ENCODE peak calls at places on chromosomes 4 and X, in seven cellular contexts. Z is spleen, Q is adrenal gland, O is breast epithelium, L is tibial nerve, C is stomach, F is HepG2. E is an unnamed sample. For H3K4me1, the result is how much of the 10 kb centered on the place peaks cover.

GRCh38 chrX:66008403-66008970 is 31.4 kb downstream of the VSIG4 start:
- DNase-seq in O (no peak), F (no peak), C (no peak), Q (no peak), Z (no peak), L (no peak), E (no peak)

GRCh38 chr4:85498068-85498733 is 23.3 kb downstream of the ARHGAP24 start:
- DNase-seq in Z (peak), Q (peak), C (peak), L (no peak), O (no peak), F (no peak), E (no peak)

GRCh38 chrX:28324306-28324705 is 262.9 kb upstream of the IL1RAPL1 start:
- DNase-seq in L (no peak), Q (no peak), C (no peak), O (no peak), Z (no peak), F (no peak), E (no peak)

GRCh38 chrX:40871385-40872082 is 136.2 kb upstream of the MED14 start:
- DNase-seq in Q (no peak), F (no peak), C (no peak), L (no peak), Z (no peak), O (no peak), E (no peak)

GRCh38 chr4:122500852-122501501 is 44.5 kb upstream of the IL2 start:
- DNase-seq in F (no peak), Q (no peak), C (peak), L (no peak), O (no peak), Z (no peak), E (no peak)

GRCh38 chrX:153400146-153401132 is 711 bp downstream of the PNMA6E start:
- DNase-seq in O (no peak), L (no peak), Q (peak), Z (peak), C (peak), F (peak), E (no peak)

GRCh38 chr4:113378836-113379235 is 329.4 kb downstream of the ANK2 start:
- DNase-seq in Q (no peak), Z (no peak), C (no peak), O (no peak), F (no peak), L (no peak), E (no peak)

GRCh38 chrX:28099166-28099565 is 117.9 kb upstream of the DCAF8L1 start:
- DNase-seq in Z (no peak), O (no peak), C (no peak), Q (no peak), F (no peak), L (no peak), E (no peak)

GRCh38 chr4:7016086-7016485 is 27.1 kb upstream of the TADA2B start:
- DNase-seq in Q (peak), F (no peak), L (no peak), Z (no peak), O (no peak), C (no peak), E (no peak)

GRCh38 chr4:55012363-55013255 is 112.8 kb downstream of the KDR start:
- DNase-seq in F (no peak), C (no peak), Q (no peak), L (no peak), O (no peak), Z (no peak), E (no peak)

GRCh38 chr4:184382189-184382846 is 92.0 kb downstream of the IRF2 start:
- DNase-seq in L (no peak), Z (no peak), C (no peak), Q (no peak), F (peak), O (no peak), E (no peak)

GRCh38 chr4:8394125-8394524 is 46.4 kb downstream of the ACOX3 start:
- DNase-seq in L (peak), Z (no peak), C (peak), Q (peak), F (no peak), O (no peak), E (no peak)

GRCh38 chr4:185343726-185344581 is 51.8 kb downstream of the LRP2BP start:
- DNase-seq in F (no peak), L (peak), Q (no peak), O (no peak), Z (no peak), C (no peak), E (no peak)

GRCh38 chr4:96649536-96649935 is 809.6 kb downstream of the PDHA2 start:
- DNase-seq in F (no peak), C (no peak), L (no peak), Z (no peak), Q (no peak), O (no peak), E (no peak)

GRCh38 chr4:2512396-2513135 is 23.9 kb upstream of the FAM193A start:
- DNase-seq in F (no peak), O (no peak), Z (no peak), L (no peak), Q (no peak), C (no peak), E (no peak)

GRCh38 chr4:2516635-2517034 is 19.8 kb upstream of the FAM193A start:
- DNase-seq in L (no peak), C (no peak), Q (no peak), F (no peak), O (no peak), Z (no peak), E (no peak)

GRCh38 chr4:2511645-2512131 is 24.8 kb upstream of the FAM193A start:
- DNase-seq in Z (no peak), O (no peak), C (no peak), L (no peak), F (no peak), Q (no peak), E (no peak)

GRCh38 chr4:2510351-2511259 is 25.8 kb upstream of the FAM193A start:
- DNase-seq in L (no peak), Q (no peak), Z (no peak), C (no peak), O (no peak), F (no peak), E (no peak)

DNA sequence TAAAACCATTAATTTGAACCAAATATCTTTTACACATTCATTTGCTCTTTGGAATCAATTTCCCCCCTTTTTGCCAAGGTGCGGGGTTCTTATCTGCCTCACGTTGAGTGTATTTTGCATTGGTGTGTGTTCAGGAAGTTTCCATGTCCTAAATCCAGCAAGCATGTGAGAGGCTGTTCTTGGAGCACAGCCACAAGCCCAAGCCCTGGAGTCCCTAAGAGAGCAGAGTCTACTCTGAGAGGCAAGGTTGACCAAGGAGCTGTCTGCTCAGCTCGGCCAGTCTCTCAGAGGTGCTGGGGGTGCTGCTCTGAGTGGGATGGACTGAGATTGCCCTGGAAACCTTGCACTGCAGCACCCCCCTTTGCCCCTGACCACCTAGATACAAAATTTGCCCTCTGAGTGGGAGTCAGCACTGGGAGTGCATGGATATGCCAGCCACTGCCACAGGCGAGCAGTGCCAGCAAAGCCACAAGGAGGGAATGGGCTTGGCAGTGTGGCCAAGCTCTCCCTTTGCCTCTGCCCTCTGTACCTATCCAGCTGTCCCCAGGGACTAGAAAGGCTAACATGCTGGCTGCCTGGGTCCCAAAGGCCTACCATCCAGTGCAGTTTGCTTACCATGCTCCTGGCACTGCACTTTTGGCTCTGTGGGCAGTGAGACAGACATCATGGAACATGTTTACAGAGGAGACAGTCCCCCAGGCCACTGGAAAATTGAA is 20.5 kb upstream of the FAM193A start:
- DNase-seq in Z (no peak), O (no peak), Q (no peak), L (peak), F (no peak), C (peak), E (no peak)
- TF ChIP-seq POLR2A in Z (no peak), O (no peak), Q (no peak), L (no peak), F (no peak), C (no peak), E (no peak)

DNA sequence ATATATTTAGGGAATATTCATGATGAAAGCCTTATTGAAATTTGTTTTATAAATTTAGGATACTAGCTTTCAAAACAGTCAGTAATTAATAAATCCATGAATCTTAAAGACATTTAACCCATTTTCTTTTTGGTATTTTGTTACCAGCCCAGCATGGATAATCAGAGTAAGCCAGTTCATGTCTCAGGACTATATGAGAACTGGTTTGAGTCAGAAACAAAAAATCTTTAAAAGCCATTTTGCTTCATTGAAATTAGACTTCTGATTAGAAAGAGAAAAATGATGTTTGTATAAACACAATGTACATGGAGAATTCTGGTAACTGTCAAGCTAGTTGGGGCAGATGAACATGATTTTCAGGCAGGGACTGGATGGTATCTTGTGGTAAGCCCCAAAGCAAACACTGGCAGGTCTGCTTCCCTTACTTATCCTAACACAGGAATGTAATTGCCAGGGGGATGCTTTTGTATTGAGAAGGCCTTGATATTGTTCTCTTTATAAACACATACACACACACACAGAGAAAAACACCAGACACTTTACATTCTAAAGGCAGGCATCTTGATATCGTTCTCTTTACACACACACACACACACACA is 9.4 kb downstream of the ARHGAP10 start:
- DNase-seq in O (no peak), L (no peak), F (no peak), Q (no peak), Z (no peak), C (no peak), E (no peak)
- H3K4me1 ChIP-seq in O (under half), L (under half), F (under half), Q (under half), Z (under half), C (under half), E (half or more)

GRCh38 chrX:119852410-119853353 is at the start of gene UPF3B:
- DNase-seq in F (peak), Z (peak), L (peak), C (peak), O (peak), Q (peak), E (peak)
- TF ChIP-seq POLR2A in F (peak), Z (no peak), L (peak), C (no peak), O (peak), Q (peak), E (peak)

GRCh38 chr4:68344049-68344448 is 5.8 kb downstream of the YTHDC1 start:
- DNase-seq in O (no peak), Q (no peak), Z (no peak), C (no peak), L (no peak), F (no peak), E (no peak)

GRCh38 chr4:68347845-68348244 is 2.0 kb downstream of the YTHDC1 start:
- DNase-seq in Q (no peak), F (no peak), L (no peak), Z (no peak), O (no peak), C (no peak), E (no peak)

GRCh38 chr4:68346461-68346860 is 3.4 kb downstream of the YTHDC1 start:
- DNase-seq in Z (no peak), O (no peak), Q (no peak), L (no peak), F (peak), C (no peak), E (no peak)

GRCh38 chr4:68342139-68342538 is 7.8 kb downstream of the YTHDC1 start:
- DNase-seq in F (no peak), C (no peak), O (no peak), Q (peak), L (no peak), Z (no peak), E (no peak)

DNA sequence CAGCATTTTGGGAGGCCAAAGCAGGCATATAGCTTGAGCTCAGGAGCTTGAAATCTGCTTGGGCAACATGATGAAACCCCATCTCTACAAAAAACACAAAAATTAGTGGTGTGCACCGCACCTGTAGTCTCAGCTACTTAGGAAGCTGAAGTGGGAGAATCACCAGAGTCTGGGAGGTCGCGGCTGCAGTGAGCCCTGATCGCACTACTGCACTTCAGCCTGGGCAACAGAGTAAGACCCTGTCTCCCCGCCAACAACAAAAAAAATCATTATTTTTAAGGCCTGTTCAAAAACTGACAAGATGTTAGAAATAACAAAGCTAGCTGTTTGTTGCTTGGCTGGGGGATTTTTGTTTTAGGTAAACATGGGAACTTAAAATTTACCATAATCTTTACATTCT is 5.1 kb downstream of the YTHDC1 start:
- DNase-seq in C (no peak), Q (no peak), L (no peak), Z (no peak), O (no peak), F (no peak), E (no peak)
- H3K4me1 ChIP-seq in C (half or more), Q (under half), L (under half), Z (half or more), O (under half), F (under half), E (half or more)

GRCh38 chr4:2942532-2943363 is 20.5 kb downstream of the NOP14 start:
- DNase-seq in O (no peak), C (peak), Q (no peak), F (no peak), L (no peak), Z (peak), E (no peak)
- TF ChIP-seq POLR2A in O (no peak), C (no peak), Q (no peak), F (no peak), L (no peak), Z (no peak), E (no peak)

GRCh38 chr4:42497142-42497541 is 99.9 kb downstream of the SHISA3 start:
- DNase-seq in F (no peak), Z (no peak), L (no peak), C (no peak), Q (no peak), O (no peak), E (no peak)
- H3K4me1 ChIP-seq in F (under half), Z (under half), L (under half), C (under half), Q (under half), O (under half), E (under half)

GRCh38 chr4:45944000-45944399 is 179.9 kb downstream of the GABRG1 start:
- DNase-seq in Q (no peak), C (no peak), L (no peak), F (peak), O (no peak), Z (no peak), E (no peak)

GRCh38 chr4:45939056-45939455 is 184.8 kb downstream of the GABRG1 start:
- DNase-seq in C (no peak), L (no peak), O (no peak), Z (no peak), F (no peak), Q (no peak), E (no peak)
- TF ChIP-seq POLR2A in C (no peak), L (no peak), O (no peak), Z (no peak), F (no peak), Q (no peak), E (no peak)

DNA sequence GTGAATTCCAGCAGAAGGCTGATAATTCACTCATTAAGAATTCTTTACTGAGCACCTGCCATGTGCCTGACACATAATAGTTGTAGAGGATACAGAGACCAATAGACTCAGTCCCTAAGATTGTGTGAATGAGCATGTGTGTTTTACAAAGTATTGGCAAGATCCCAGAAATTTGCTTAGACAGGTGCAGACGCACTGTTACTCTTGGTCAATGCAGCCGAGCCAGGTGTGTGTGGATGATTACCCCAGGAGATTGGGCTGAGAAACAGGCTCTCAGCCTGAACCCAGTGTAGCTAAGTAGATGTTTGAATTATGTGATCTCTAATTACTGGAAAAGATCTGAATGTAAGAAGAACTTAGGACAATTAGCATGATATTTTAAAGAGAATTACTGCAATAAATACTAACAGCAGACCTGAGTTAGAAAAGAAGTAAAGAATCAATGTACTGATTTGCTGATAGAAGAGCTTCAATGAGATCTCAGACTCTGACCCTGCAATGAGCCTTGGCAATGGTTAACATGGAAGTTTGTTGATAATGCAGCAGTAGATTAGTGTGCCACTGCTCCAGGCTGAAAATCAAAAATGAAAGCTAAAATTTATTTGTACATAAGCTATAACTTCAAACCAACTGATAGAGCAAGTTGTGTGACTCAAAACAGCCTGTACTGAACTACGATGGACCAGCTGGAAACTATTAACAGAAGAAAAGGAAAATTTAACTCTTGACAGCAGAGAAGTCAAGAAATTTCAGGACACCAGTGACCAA is 32.2 kb upstream of the NDST4 start:
- DNase-seq in F (no peak), L (no peak), Q (no peak), Z (no peak), O (no peak), C (peak), E (no peak)
- H3K4me1 ChIP-seq in F (under half), L (under half), Q (under half), Z (under half), O (under half), C (under half), E (under half)

E was measured in esophagus muscularis mucosa.